ENCODE peak calls at places on chromosome 1, in ten cellular contexts. S is NCI-H446 treated with DMSO at 0.1 percent for 48 hours; D is NCI-H510A treated with DMSO at 0.1 percent for 48 hours; Z is D721Med; T is stimulated activated CD4-positive, alpha-beta T cell treated with anti-CD3 and anti-CD28 coated beads, TNF-alpha, amount 100 ng/mL, for 1 hour; E is activated naive CD8-positive, alpha-beta T cell treated with anti-CD3 and anti-CD28 coated beads, Interleukin-2, amount 50 U/mL, for 24 hours; X is activated T-cell treated with anti-CD3 and anti-CD28 coated beads for 24 hours; V is ELF-1; K is NCI-H1092 treated with DMSO at 0.1 percent for 48 hours; N is H9. G is an unnamed sample.

GRCh38 chr1:41900611-41901444 is 17.9 kb downstream of the HIVEP3 start:
- DNase-seq in S (no peak), D (no peak), Z (no peak), T (no peak), E (no peak), X (no peak), V (peak), K (no peak), N (no peak), G (peak)

GRCh38 chr1:56868761-56869160 is 14.2 kb downstream of the C8A start:
- DNase-seq in S (no peak), D (no peak), Z (no peak), T (no peak), E (no peak), X (no peak), V (no peak), K (no peak), N (no peak), G (no peak)

GRCh38 chr1:208054885-208055507 is 144.1 kb upstream of the CD34 start:
- DNase-seq in S (no peak), D (no peak), Z (no peak), T (no peak), E (no peak), X (no peak), V (no peak), K (no peak), N (no peak), G (no peak)

GRCh38 chr1:179881642-179882252 is 338 bp upstream of the TOR1AIP1 start:
- DNase-seq in S (peak), D (peak), Z (peak), T (no peak), E (no peak), X (no peak), V (peak), K (no peak), N (no peak), G (peak)

GRCh38 chr1:177780096-177780700 is 189.7 kb downstream of the SEC16B start:
- DNase-seq in S (peak), D (peak), Z (peak), T (no peak), E (no peak), X (no peak), V (peak), K (peak), N (no peak), G (peak)

GRCh38 chr1:10195570-10195969 is 14.8 kb upstream of the KIF1B start:
- DNase-seq in S (no peak), D (no peak), Z (no peak), T (no peak), E (no peak), X (no peak), V (no peak), K (no peak), N (no peak), G (no peak)

GRCh38 chr1:41650176-41650519 is 165.7 kb upstream of the EDN2 start:
- DNase-seq in S (no peak), D (no peak), Z (no peak), T (no peak), E (no peak), X (no peak), V (no peak), K (no peak), N (no peak), G (no peak)

GRCh38 chr1:43232071-43232470 is 37.7 kb upstream of the TMEM125 start:
- DNase-seq in S (no peak), D (no peak), Z (no peak), T (no peak), E (no peak), X (no peak), V (peak), K (no peak), N (no peak), G (no peak)

GRCh38 chr1:75937034-75937433 is 4.8 kb upstream of the ASB17 start:
- DNase-seq in S (no peak), D (no peak), Z (no peak), T (no peak), E (no peak), X (no peak), V (no peak), K (no peak), N (no peak), G (no peak)

GRCh38 chr1:84090447-84091244 is 53.4 kb upstream of the PRKACB start:
- DNase-seq in S (no peak), D (peak), Z (no peak), T (no peak), E (no peak), X (no peak), V (no peak), K (no peak), N (no peak), G (no peak)

GRCh38 chr1:16146888-16147614 is 8.8 kb downstream of the EPHA2 start:
- DNase-seq in S (no peak), D (no peak), Z (no peak), T (no peak), E (no peak), X (no peak), V (peak), K (no peak), N (no peak), G (no peak)

G was measured in COLO829.